ENCODE peak calls at places on chromosomes 2 and 18, in ten cellular contexts. U is HCT116; Y is tibial artery; S is fibroblast of lung; M is adrenal gland; K is mucosa of descending colon; H is tibial nerve; C is colonic mucosa; F is heart left ventricle; W is CD8-positive, alpha-beta T cell. V is an unnamed sample. For H3K4me1, the result is how much of the 10 kb centered on the place peaks cover.

GRCh38 chr2:72143441-72144356 is 4.0 kb downstream of the CYP26B1 start:
- DNase-seq in K (peak), W (peak), C (no peak), U (no peak), M (no peak), S (no peak), F (peak), Y (peak), H (peak), V (no peak)

GRCh38 chr2:181682795-181683517 is 2.6 kb upstream of the NEUROD1 start:
- DNase-seq in M (no peak), C (no peak), U (no peak), K (no peak), S (no peak), Y (no peak), F (no peak), H (no peak), W (no peak), V (no peak)

GRCh38 chr2:13581471-13581870 is 864.7 kb downstream of the TRIB2 start:
- DNase-seq in W (no peak), F (no peak), C (no peak), S (no peak), H (no peak), Y (no peak), M (no peak), U (no peak), K (no peak), V (no peak)

GRCh38 chr2:98026292-98026691 is 30.5 kb upstream of the TMEM131 start:
- DNase-seq in W (peak), S (no peak), C (peak), H (no peak), U (no peak), F (no peak), Y (no peak), K (no peak), M (no peak), V (no peak)

GRCh38 chr2:172196768-172197322 is 94.1 kb upstream of the DLX2 start:
- DNase-seq in Y (no peak), F (no peak), K (no peak), W (no peak), M (no peak), C (no peak), H (no peak), S (peak), U (no peak), V (no peak)

GRCh38 chr18:26813043-26813442 is 52.5 kb downstream of the AQP4 start:
- DNase-seq in Y (no peak), K (peak), S (no peak), F (peak), U (peak), C (peak), W (no peak), M (peak), H (no peak), V (no peak)

GRCh38 chr2:80238692-80239469 is 65.7 kb downstream of the LRRTM1 start:
- DNase-seq in U (peak), H (no peak), S (peak), F (no peak), W (no peak), M (peak), K (peak), Y (no peak), C (peak), V (no peak)

GRCh38 chr2:241224068-241224850 is 35.8 kb downstream of the ANO7 start:
- DNase-seq in M (peak), W (no peak), C (no peak), U (no peak), F (peak), S (peak), Y (no peak), H (no peak), K (peak), V (no peak)

GRCh38 chr2:127674241-127675209 is 805 bp downstream of the LIMS2 start:
- DNase-seq in M (peak), F (peak), K (no peak), H (no peak), U (no peak), C (no peak), W (peak), S (no peak), Y (peak), V (no peak)

GRCh38 chr2:197255550-197255949 is 55.0 kb downstream of the ANKRD44 start:
- DNase-seq in H (peak), Y (peak), S (peak), F (peak), U (no peak), C (peak), W (peak), M (peak), K (peak), V (peak)

GRCh38 chr18:22211660-22212059 is 42.3 kb downstream of the GATA6 start:
- DNase-seq in Y (no peak), S (no peak), C (no peak), H (no peak), W (no peak), K (no peak), F (no peak), M (peak), U (no peak), V (no peak)

GRCh38 chr2:133674433-133675331 is 106.4 kb upstream of the NCKAP5 start:
- DNase-seq in F (peak), K (peak), S (peak), U (no peak), Y (no peak), M (peak), H (peak), C (peak), W (no peak), V (no peak)

GRCh38 chr2:65366595-65367125 is 65.7 kb downstream of the SPRED2 start:
- DNase-seq in W (no peak), C (peak), F (no peak), K (no peak), Y (no peak), U (peak), M (peak), S (peak), H (no peak), V (no peak)

GRCh38 chr2:238509151-238509820 is 82.6 kb downstream of the ASB1 start:
- DNase-seq in H (no peak), F (no peak), U (no peak), M (no peak), Y (peak), W (no peak), S (peak), K (no peak), C (no peak), V (no peak)

GRCh38 chr18:72273025-72273424 is 271.1 kb downstream of the CBLN2 start:
- DNase-seq in Y (no peak), F (no peak), U (no peak), K (no peak), M (no peak), C (no peak), H (no peak), S (no peak), W (no peak), V (no peak)

GRCh38 chr2:150601280-150602038 is 114.0 kb upstream of the RND3 start:
- DNase-seq in K (no peak), Y (no peak), U (no peak), W (no peak), H (no peak), S (peak), M (no peak), F (no peak), C (no peak), V (no peak)

GRCh38 chr18:45127395-45127794 is 446.7 kb downstream of the SETBP1 start:
- DNase-seq in C (no peak), K (no peak), W (no peak), S (no peak), U (no peak), H (no peak), M (no peak), Y (no peak), F (no peak), V (no peak)

GRCh38 chr2:86675611-86676015 is 44.5 kb upstream of the RMND5A start:
- DNase-seq in M (no peak), S (no peak), K (no peak), W (no peak), U (peak), Y (no peak), H (no peak), C (peak), F (no peak), V (no peak)

GRCh38 chr2:86673976-86674670 is 46.0 kb upstream of the RMND5A start:
- DNase-seq in C (no peak), U (no peak), F (no peak), S (no peak), M (no peak), Y (no peak), H (no peak), K (no peak), W (no peak), V (no peak)

GRCh38 chr2:86675104-86675503 is 45.0 kb upstream of the RMND5A start:
- DNase-seq in W (no peak), M (no peak), U (no peak), H (no peak), S (no peak), Y (no peak), F (no peak), K (no peak), C (no peak), V (no peak)

GRCh38 chr2:86679036-86679435 is 41.1 kb upstream of the RMND5A start:
- DNase-seq in S (no peak), C (no peak), U (no peak), W (no peak), Y (no peak), H (no peak), K (no peak), F (no peak), M (no peak), V (no peak)
- H3K4me3 ChIP-seq in S (no peak), C (no peak), U (no peak), W (no peak), Y (no peak), H (no peak), K (no peak), F (no peak), M (no peak), V (no peak)

DNA sequence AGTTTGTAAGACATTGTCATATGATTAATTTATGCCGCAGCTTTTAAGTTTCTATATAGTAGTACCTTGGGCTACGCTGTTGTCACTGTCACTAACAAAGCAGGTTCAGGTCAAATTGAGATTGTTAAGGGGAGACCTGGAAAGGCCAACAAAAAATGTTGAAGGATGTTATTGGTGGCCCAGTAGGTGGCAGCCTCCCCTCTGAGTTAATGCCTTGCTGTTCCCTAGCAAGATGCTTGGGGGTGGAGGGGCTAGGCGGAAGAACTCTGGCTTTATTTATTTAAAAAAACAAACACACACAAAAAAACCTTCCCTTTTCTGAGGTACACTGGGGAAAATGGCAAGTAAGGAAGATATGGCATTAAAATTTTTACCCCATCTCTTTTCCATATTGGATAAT is 128.3 kb upstream of the ATP5MC3 start:
- DNase-seq in M (no peak), W (no peak), S (peak), C (no peak), K (no peak), H (no peak), U (peak), Y (no peak), F (peak), V (no peak)
- TF ChIP-seq CTCF in M (no peak), W (no peak), S (peak), C (peak), K (no peak), H (no peak), U (peak), Y (no peak), F (peak), V (no peak)

DNA sequence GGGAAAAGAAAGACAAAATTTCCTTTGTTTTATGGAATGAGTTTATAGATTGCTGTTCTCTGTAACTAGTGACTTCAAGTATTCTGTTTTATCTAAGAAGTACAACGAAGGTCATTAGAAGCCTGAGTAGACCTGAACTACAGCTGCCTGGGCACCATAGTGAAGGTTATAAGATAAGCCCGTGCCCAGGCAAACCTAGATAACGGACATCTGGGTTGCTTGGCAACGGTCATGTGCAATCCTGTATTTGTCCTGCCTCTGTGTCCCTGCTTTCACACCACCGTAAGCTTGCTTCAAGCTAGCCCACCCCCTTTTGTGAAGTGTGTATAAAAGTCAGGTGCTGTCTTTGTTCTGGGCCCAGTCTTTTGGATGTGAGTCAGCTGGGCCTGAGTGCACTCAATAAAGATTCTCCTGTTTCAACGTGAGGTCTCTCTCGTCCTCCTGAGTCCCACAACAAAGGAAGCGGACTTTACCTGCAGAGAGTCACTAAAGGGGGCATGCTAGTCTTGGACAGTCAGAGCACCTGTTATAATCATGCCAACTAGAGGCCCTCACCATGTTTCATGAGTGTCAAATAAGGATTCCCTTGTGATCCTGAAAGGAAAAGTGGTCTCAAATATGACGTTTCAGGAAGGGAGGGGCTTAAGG is 22.7 kb upstream of the LAPTM4A start:
- DNase-seq in M (peak), U (no peak), F (no peak), K (no peak), S (no peak), C (no peak), H (no peak), Y (no peak), W (no peak), V (no peak)
- H3K4me1 ChIP-seq in M (under half), U (under half), F (under half), K (under half), S (under half), C (under half), H (under half), Y (under half), W (under half), V (under half)

GRCh38 chr2:126665483-126665882 is 9.5 kb downstream of the GYPC start:
- DNase-seq in C (no peak), H (no peak), W (no peak), K (no peak), S (no peak), M (no peak), F (no peak), U (no peak), Y (peak), V (no peak)
- H3K4me3 ChIP-seq in C (no peak), H (no peak), W (no peak), K (no peak), S (no peak), M (no peak), F (no peak), U (no peak), Y (no peak), V (no peak)

DNA sequence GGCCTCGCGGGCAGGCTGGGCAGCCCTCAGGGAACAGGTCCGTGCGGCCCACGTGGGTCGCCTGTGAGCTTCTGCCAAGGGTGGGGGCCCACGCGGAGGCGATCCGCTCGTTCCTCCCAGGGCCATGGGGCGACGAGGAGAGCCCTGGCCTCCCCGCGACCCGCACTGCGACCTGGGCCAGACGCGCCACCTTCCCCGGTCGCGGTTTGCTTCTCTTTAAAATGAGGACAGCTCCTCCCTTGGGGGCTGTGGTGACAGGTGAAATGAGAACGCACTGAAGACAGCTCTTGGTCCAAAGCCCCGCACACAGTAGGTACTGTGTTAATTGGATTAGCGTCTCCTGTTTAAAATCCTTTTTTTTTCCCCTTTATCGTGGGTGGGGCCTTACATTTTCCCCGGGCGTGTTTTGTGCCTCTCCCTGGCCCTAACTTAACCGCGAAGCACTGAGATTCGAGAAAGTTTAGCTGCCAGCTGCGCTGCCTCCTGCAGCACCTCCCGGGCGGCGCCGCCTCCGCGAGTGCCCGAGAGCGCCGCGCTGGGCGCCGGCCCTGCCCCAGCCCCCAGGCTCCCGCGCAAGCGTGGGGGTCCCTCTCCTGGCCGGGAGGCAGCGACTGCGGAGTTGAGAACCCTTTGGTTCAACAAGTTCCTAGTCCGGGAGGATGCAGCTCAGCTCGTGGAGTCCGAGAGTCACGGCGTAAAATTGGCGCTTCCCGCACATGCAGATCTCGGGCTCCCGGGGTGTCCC is 1.1 kb downstream of the HPCAL1 start:
- DNase-seq in Y (no peak), W (peak), M (peak), S (peak), U (no peak), C (peak), F (peak), K (peak), H (no peak), V (no peak)
- TF ChIP-seq CTCF in Y (no peak), W (no peak), M (no peak), S (peak), U (peak), C (no peak), F (peak), K (no peak), H (no peak), V (no peak)

DNA sequence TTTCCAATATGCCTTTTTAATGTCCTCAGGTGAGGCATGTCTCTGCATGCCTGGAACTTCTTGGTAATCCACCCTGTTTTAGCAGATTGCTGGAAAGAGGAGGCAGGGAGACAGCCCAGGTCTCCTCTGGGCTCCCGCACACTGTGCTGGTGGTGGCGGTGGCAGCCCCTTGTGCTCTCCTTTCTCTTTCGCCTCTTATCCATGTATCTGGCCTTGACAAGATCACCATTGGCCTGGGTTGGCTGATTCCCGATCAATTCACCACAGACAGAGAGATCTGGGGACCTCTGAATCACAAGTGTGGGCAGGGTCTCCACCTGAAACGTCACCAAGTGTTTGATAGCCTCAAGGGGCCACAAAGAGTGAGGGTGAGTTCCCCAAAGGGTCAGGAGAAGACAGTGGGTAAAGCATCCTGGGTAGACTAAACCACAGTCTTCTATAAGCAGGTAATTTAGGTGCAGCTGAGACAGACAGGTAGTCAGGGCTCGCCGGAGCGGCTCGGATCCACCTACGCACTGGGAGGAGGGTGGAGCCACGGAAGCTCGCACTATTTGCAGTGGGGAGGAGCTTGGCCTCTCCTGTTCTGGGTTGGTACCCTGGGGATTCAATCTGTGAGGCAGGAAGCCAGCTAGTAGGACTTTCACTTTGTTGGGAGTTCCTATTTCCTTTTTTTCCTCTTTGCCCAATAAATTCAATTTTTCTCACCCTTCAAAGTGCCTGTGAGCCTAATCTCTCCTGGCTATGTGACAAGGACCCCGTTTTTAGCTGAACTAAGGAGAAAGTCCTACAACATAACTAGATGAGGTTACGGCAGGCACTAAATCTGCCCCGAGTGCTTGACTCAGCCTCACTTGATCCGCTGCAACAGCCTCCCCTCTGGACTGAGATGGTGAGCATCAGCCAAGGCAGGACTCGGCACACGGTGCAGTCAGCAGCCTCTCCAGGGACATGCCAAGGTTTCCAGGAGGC is 57.6 kb downstream of the SLC4A3 start:
- DNase-seq in C (peak), M (peak), Y (peak), U (peak), K (peak), F (peak), H (peak), S (peak), W (peak), V (no peak)
- H3K4me1 ChIP-seq in C (under half), M (under half), Y (under half), U (half or more), K (under half), F (under half), H (under half), S (under half), W (under half), V (under half)

DNA sequence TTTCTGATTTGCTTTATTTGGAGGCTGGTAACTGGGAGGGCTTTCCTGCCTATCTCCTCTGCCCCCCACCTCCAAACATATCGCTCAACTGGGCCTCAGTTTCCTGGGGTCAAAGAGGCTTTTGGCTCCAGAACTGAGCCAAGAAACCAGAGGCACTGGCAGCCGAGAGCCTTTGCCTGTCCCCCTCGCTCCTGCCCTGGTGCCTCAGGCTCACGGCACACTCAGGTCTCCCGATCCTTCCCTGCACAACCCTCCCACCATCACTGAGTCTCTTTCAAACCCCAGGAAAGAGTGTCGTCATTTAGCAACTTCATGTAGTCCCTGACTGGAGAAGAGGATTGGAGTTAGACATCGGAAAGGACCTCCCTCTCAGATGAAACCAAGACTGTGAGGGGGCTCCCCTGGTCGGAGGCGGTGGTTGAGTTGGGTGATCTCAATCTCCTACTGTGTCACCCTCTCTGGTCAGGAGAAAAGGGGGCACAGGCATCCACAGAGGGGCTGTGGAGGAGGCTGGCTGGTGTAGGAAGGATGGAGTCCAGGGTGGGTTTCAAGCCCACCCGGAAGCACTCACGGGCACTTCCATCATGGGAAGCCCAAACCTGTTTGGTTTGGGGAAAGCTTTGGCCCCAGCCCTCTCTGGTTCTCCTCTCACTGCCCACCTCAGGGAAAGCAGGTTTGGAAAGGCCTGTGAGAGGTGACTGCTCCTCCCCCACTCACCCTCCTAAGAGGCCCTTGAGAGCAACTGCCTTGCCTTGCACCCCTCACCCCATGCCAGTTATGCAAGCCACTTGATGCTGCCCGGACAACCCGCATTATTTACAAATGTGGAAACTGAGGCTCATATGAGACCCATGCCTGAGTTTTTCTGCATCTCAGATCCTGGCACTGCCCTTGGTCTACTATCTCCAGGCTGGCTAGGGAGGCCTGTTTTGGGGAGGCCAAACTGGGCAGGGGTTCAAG is 62.3 kb downstream of the TNS1 start:
- DNase-seq in C (no peak), K (peak), W (no peak), Y (no peak), M (no peak), F (peak), H (no peak), U (no peak), S (no peak), V (no peak)
- H3K4me3 ChIP-seq in C (peak), K (no peak), W (no peak), Y (peak), M (peak), F (peak), H (peak), U (no peak), S (no peak), V (peak)